ENCODE peak calls at places on chromosomes 5 and 9, in nine cellular contexts. T, W, S, E, Y, I, A, G and D are unnamed samples.

GRCh38 chr9:21479152-21479702 is 2.9 kb downstream of the IFNE start:
- DNase-seq in T (no peak), W (no peak), S (no peak), E (no peak), Y (no peak), I (peak; percentile 25), A (no peak), G (no peak), D (no peak)

GRCh38 chr5:64074533-64074932 is 91.1 kb upstream of the RNF180 start:
- DNase-seq in T (peak; percentile 57), W (no peak), S (no peak), E (no peak), Y (peak; percentile 50), I (peak; percentile 46), A (peak; percentile 34), G (peak; percentile 8), D (no peak)

GRCh38 chr5:81606150-81606549 is 144.7 kb downstream of the SSBP2 start:
- DNase-seq in T (no peak), W (no peak), S (no peak), E (no peak), Y (no peak), I (no peak), A (no peak), G (no peak), D (no peak)

GRCh38 chr5:116382025-116382873 is 192.4 kb downstream of the SEMA6A start:
- DNase-seq in T (no peak), W (no peak), S (no peak), E (no peak), Y (no peak), I (no peak), A (no peak), G (no peak), D (no peak)

GRCh38 chr5:79157289-79157688 is 45.7 kb downstream of the BHMT start:
- DNase-seq in T (no peak), W (no peak), S (no peak), E (no peak), Y (no peak), I (no peak), A (no peak), G (no peak), D (no peak)

GRCh38 chr5:33937700-33938506 is 1.7 kb downstream of the RXFP3 start:
- DNase-seq in T (no peak), W (no peak), S (no peak), E (no peak), Y (no peak), I (no peak), A (no peak), G (no peak), D (peak; percentile 14)

GRCh38 chr9:8140557-8140956 is 341.0 kb upstream of the DMAC1 start:
- DNase-seq in T (no peak), W (no peak), S (no peak), E (no peak), Y (no peak), I (no peak), A (no peak), G (no peak), D (no peak)

GRCh38 chr9:122218885-122219855 is 9.6 kb downstream of the LHX6 start:
- DNase-seq in T (no peak), W (no peak), S (no peak), E (no peak), Y (peak; percentile 50), I (peak; percentile 22), A (no peak), G (no peak), D (no peak)

GRCh38 chr9:3200331-3200774 is 325.4 kb downstream of the RFX3 start:
- DNase-seq in T (no peak), W (no peak), S (no peak), E (no peak), Y (no peak), I (peak; percentile 5), A (peak; percentile 40), G (peak; percentile 29), D (no peak)

GRCh38 chr5:86806206-86806605 is 188.5 kb downstream of the COX7C start:
- DNase-seq in T (no peak), W (no peak), S (no peak), E (no peak), Y (no peak), I (no peak), A (no peak), G (no peak), D (no peak)

GRCh38 chr5:81950996-81951395 is 20.8 kb upstream of the ATG10 start:
- DNase-seq in T (no peak), W (no peak), S (no peak), E (no peak), Y (no peak), I (peak; percentile 32), A (no peak), G (no peak), D (no peak)

GRCh38 chr9:6243746-6244145 is 28.1 kb downstream of the IL33 start:
- DNase-seq in T (no peak), W (no peak), S (no peak), E (no peak), Y (peak; percentile 58), I (no peak), A (no peak), G (no peak), D (no peak)

GRCh38 chr9:133998915-133999580 is 6.9 kb upstream of the VAV2 start:
- DNase-seq in T (no peak), W (no peak), S (no peak), E (no peak), Y (no peak), I (peak; percentile 48), A (no peak), G (no peak), D (no peak)

GRCh38 chr5:124652892-124653441 is 93.5 kb downstream of the ZNF608 start:
- DNase-seq in T (no peak), W (no peak), S (no peak), E (no peak), Y (no peak), I (no peak), A (no peak), G (no peak), D (no peak)

GRCh38 chr5:11904270-11904906 is at the start of gene CTNND2:
- DNase-seq in T (peak; percentile 93), W (no peak), S (no peak), E (no peak), Y (peak; percentile 12), I (no peak), A (no peak), G (no peak), D (peak; percentile 94)

GRCh38 chr9:109319631-109320233 is 1.1 kb downstream of the EPB41L4B start:
- DNase-seq in T (peak; percentile 42), W (no peak), S (no peak), E (no peak), Y (peak; percentile 37), I (no peak), A (no peak), G (no peak), D (peak; percentile 42)

GRCh38 chr5:158235159-158235547 is 376.2 kb upstream of the CLINT1 start:
- DNase-seq in T (no peak), W (no peak), S (no peak), E (no peak), Y (no peak), I (no peak), A (no peak), G (no peak), D (no peak)

GRCh38 chr5:158233735-158234322 is 374.9 kb upstream of the CLINT1 start:
- DNase-seq in T (no peak), W (no peak), S (no peak), E (no peak), Y (no peak), I (no peak), A (no peak), G (no peak), D (no peak)

GRCh38 chr5:158236511-158237335 is 377.8 kb upstream of the CLINT1 start:
- DNase-seq in T (no peak), W (no peak), S (no peak), E (no peak), Y (no peak), I (no peak), A (peak; percentile 76), G (no peak), D (no peak)

GRCh38 chr5:158234323-158235158 is 375.6 kb upstream of the CLINT1 start:
- DNase-seq in T (no peak), W (no peak), S (no peak), E (no peak), Y (no peak), I (no peak), A (peak; percentile 86), G (peak; percentile 1), D (no peak)
- TF ChIP-seq CTCF in T (no peak), W (no peak), S (no peak), E (no peak), Y (no peak), I (no peak), A (no peak), G (no peak), D (no peak)

DNA sequence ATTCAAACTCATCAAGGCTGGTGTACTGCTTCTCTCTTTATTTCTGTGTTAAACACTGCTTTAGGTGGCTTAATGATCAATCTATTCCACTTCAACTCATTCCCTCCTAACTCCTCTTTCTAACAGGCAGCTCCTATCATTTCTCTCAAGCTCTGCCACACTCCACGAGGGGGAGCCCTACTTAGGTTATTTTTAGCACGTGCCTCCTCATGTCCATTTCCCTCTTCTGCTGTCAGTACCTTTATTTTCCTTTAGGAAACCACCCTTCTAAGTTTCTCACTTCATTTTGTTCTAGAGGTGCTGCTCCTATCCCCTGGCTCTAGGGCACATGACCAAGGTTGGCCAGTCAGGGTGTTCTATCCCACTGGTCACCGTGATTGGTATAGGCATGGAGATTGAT is 6.7 kb upstream of the BRINP1 start:
- DNase-seq in T (peak; percentile 82), W (no peak), S (no peak), E (no peak), Y (no peak), I (peak; percentile 5), A (no peak), G (peak; percentile 6), D (peak; percentile 69)
- TF ChIP-seq CTCF in T (peak; percentile 65), W (no peak), S (no peak), E (no peak), Y (peak; percentile 25), I (no peak), A (peak; percentile 1), G (no peak), D (peak; percentile 65)

GRCh38 chr5:113226337-113226736 is 208.5 kb downstream of the TSSK1B start:
- DNase-seq in T (no peak), W (no peak), S (no peak), E (no peak), Y (no peak), I (no peak), A (no peak), G (no peak), D (no peak)
- TF ChIP-seq CTCF in T (no peak), W (no peak), S (no peak), E (no peak), Y (no peak), I (no peak), A (no peak), G (no peak), D (no peak)

DNA sequence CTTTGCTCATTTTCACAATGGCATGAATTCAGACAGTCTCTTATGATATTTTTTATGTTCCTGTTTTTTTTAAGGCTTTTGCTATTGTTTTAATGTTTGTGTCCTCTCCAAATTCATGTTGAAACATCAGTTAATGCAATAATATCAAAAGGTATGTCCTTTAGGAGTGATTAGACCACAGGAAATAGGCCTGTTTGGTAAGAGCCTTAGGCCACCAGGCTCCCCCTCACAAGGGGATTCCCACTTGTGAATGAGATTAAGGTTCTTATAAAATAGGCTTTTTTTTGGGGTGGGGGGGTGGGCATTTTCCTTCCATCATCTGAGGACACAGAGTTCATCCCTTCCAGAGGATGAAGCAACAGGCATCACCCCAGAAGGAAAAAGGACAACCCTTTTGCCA is 2074.2 kb upstream of the C9orf72 start:
- DNase-seq in T (no peak), W (no peak), S (no peak), E (no peak), Y (no peak), I (no peak), A (no peak), G (no peak), D (no peak)
- TF ChIP-seq CTCF in T (no peak), W (no peak), S (no peak), E (no peak), Y (no peak), I (no peak), A (no peak), G (no peak), D (no peak)